ENCODE peak calls at places on chromosomes 2 and 18, in four cellular contexts. T is fibroblast of lung, N is H9, J is endothelial cell of umbilical vein. X is an unnamed sample.

GRCh38 chr2:17672583-17673317 is 80.9 kb downstream of the SMC6 start:
- DNase-seq in T (peak), J (no peak), N (no peak), X (no peak)

GRCh38 chr2:10374362-10374943 is 71.7 kb downstream of the HPCAL1 start:
- DNase-seq in N (peak), J (no peak), T (no peak), X (no peak)

GRCh38 chr2:45191972-45192371 is 182.7 kb upstream of the SIX2 start:
- DNase-seq in J (no peak), T (peak), N (no peak), X (no peak)

GRCh38 chr2:9665903-9666302 is 35.1 kb upstream of the YWHAQ start:
- DNase-seq in J (no peak), N (no peak), T (peak), X (no peak)

GRCh38 chr2:11863513-11864328 is 117.3 kb downstream of the LPIN1 start:
- DNase-seq in N (peak), J (peak), T (peak), X (peak)

GRCh38 chr18:69538849-69539248 is 138.2 kb downstream of the DOK6 start:
- DNase-seq in T (no peak), N (no peak), J (no peak), X (no peak)

GRCh38 chr18:44799422-44800421 is 119.0 kb downstream of the SETBP1 start:
- DNase-seq in T (no peak), N (no peak), J (no peak), X (no peak)

GRCh38 chr2:127552336-127552735 is 16.9 kb downstream of the MYO7B start:
- DNase-seq in J (no peak), N (no peak), T (no peak), X (no peak)

GRCh38 chr2:172177581-172177980 is 74.9 kb upstream of the DLX2 start:
- DNase-seq in N (no peak), J (no peak), T (no peak), X (no peak)

GRCh38 chr2:113276906-113277425 is 1.8 kb downstream of the PAX8 start:
- DNase-seq in J (no peak), T (no peak), N (peak), X (no peak)

GRCh38 chr2:147511491-147511948 is 333.3 kb upstream of the ACVR2A start:
- DNase-seq in T (peak), J (no peak), N (no peak), X (peak)

GRCh38 chr2:238868616-238869292 is 20.9 kb downstream of the TWIST2 start:
- DNase-seq in N (no peak), J (no peak), T (peak), X (peak)

GRCh38 chr2:160379399-160379798 is 114.2 kb downstream of the RBMS1 start:
- DNase-seq in T (peak), J (no peak), N (no peak), X (no peak)

GRCh38 chr2:209663149-209663548 is 108.5 kb upstream of the UNC80 start:
- DNase-seq in T (peak), J (peak), N (no peak), X (no peak)

GRCh38 chr2:18630101-18630500 is 40.7 kb upstream of the NT5C1B start:
- DNase-seq in N (no peak), T (peak), J (no peak), X (no peak)

GRCh38 chr18:44602380-44602779 is 78.3 kb upstream of the SETBP1 start:
- DNase-seq in N (no peak), T (peak), J (no peak), X (no peak)

GRCh38 chr2:236250909-236251579 is 13.2 kb downstream of the ASB18 start:
- DNase-seq in N (no peak), T (no peak), J (peak), X (no peak)

GRCh38 chr2:67471681-67472080 is 74.5 kb downstream of the ETAA1 start:
- DNase-seq in N (no peak), T (peak), J (no peak), X (no peak)

GRCh38 chr2:150168596-150168995 is 318.9 kb downstream of the RND3 start:
- DNase-seq in J (no peak), T (peak), N (no peak), X (no peak)

GRCh38 chr18:22490429-22490846 is 72.7 kb upstream of the CTAGE1 start:
- DNase-seq in T (no peak), J (no peak), N (no peak), X (no peak)

GRCh38 chr2:159573294-159573693 is 43.1 kb downstream of the BAZ2B start:
- DNase-seq in N (no peak), J (no peak), T (no peak), X (no peak)

GRCh38 chr2:181949047-181949446 is 36.6 kb upstream of the PPP1R1C start:
- DNase-seq in N (no peak), T (peak), J (no peak), X (no peak)

GRCh38 chr2:575030-575727 is 102.0 kb downstream of the TMEM18 start:
- DNase-seq in J (no peak), T (no peak), N (no peak), X (no peak)

GRCh38 chr18:63736856-63737255 is 34.1 kb downstream of the SERPINB11 start:
- DNase-seq in T (peak), J (no peak), N (no peak), X (no peak)

GRCh38 chr2:168392031-168392430 is 64.0 kb upstream of the CERS6 start:
- DNase-seq in T (peak), J (no peak), N (no peak), X (no peak)

GRCh38 chr2:217835931-217836881 is 166.6 kb downstream of the TNS1 start:
- DNase-seq in N (peak), T (peak), J (no peak), X (peak)

GRCh38 chr18:21300616-21301200 is 58.7 kb downstream of the GREB1L start:
- DNase-seq in J (peak), N (no peak), T (no peak), X (no peak)

GRCh38 chr18:21303445-21303844 is 61.4 kb downstream of the GREB1L start:
- DNase-seq in J (no peak), T (no peak), N (no peak), X (no peak)

GRCh38 chr18:21303913-21304312 is 61.9 kb downstream of the GREB1L start:
- DNase-seq in N (no peak), T (peak), J (no peak), X (no peak)

GRCh38 chr18:21298351-21298750 is 56.3 kb downstream of the GREB1L start:
- DNase-seq in T (peak), N (no peak), J (no peak), X (no peak)

DNA sequence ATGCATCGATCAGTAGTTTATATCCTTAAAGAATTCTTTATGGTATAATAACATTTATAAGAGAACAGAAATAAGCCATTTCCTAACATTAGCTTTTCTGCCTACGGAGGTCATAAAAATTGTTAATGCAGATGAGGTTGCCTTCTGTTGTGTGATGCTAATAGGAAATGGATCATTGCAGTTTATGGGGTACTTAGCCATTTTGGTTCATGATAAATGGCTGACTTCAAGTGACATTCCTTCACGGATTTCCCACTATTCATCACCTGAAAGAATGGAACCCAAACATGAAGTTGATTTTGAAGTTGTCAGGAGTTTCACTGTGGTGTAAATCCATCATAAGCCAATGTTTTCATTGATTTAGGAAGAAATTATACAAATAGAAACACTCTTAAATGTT is 58.0 kb downstream of the GREB1L start:
- DNase-seq in J (no peak), T (no peak), N (no peak), X (no peak)
- H3K9ac ChIP-seq in J (no peak), T (no peak), N (no peak), X (no peak)

DNA sequence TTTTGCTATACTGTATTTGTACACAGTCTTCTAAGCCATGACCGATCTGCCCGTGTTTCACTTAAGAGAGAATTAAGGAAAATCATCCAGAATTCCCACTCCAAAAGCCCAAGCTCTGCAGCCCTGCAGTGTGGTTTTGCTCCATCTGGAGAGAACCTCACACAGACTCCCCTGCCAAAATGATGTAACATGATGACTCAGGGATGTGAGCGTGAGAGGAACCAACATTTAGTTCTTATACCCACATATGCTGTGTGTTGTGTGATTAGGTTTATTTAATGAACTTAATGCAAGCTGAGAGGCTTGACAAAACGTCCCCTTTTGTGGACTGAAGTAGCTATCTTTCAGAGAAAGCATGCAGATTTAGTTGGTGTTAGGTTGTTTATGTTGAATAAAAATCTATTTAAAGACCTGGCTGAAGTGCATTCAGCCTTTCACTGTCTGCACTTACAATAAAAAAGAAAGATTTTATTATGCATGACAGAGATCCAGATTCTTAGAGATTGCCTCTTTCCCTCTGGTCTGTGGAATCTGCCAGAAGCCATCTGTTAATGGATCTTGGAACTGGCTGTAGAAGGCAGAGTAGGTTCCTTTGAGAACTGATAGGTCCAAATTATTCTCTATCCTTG is 6.3 kb downstream of the RAB12 start:
- DNase-seq in N (no peak), J (peak), T (peak), X (no peak)
- H3K27ac ChIP-seq in N (peak), J (no peak), T (peak), X (no peak)

GRCh38 chr2:64367444-64367843 is 86.5 kb upstream of the LGALSL start:
- DNase-seq in J (no peak), T (no peak), N (no peak), X (no peak)

GRCh38 chr2:64363140-64363539 is 90.8 kb upstream of the LGALSL start:
- DNase-seq in J (no peak), T (no peak), N (no peak), X (no peak)

GRCh38 chr2:64362562-64363026 is 91.4 kb upstream of the LGALSL start:
- DNase-seq in N (no peak), J (no peak), T (no peak), X (no peak)

GRCh38 chr2:64361151-64361938 is 92.6 kb upstream of the LGALSL start:
- DNase-seq in N (no peak), T (no peak), J (no peak), X (no peak)

GRCh38 chr2:64363848-64364247 is 90.1 kb upstream of the LGALSL start:
- DNase-seq in N (peak), T (no peak), J (no peak), X (no peak)
- TF ChIP-seq CTCF in N (no peak), T (no peak), J (no peak), X (no peak)

GRCh38 chr2:207504513-207505171 is 25.1 kb upstream of the CREB1 start:
- DNase-seq in J (no peak), T (peak), N (no peak), X (no peak)
- H3K9ac ChIP-seq in J (no peak), T (no peak), N (no peak), X (no peak)

GRCh38 chr18:334575-335132 is 66.8 kb upstream of the THOC1 start:
- DNase-seq in T (no peak), N (no peak), J (no peak), X (peak)

GRCh38 chr18:335741-336140 is 67.9 kb upstream of the THOC1 start:
- DNase-seq in J (peak), N (no peak), T (no peak), X (no peak)

GRCh38 chr18:331231-331771 is 63.5 kb upstream of the THOC1 start:
- DNase-seq in T (peak), N (no peak), J (no peak), X (no peak)

GRCh38 chr18:332007-332406 is 64.2 kb upstream of the THOC1 start:
- DNase-seq in T (no peak), J (peak), N (no peak), X (no peak)

GRCh38 chr18:332721-333513 is 65.1 kb upstream of the THOC1 start:
- DNase-seq in J (no peak), T (peak), N (no peak), X (peak)
- H3K27ac ChIP-seq in J (no peak), T (peak), N (no peak), X (no peak)

GRCh38 chr2:48530033-48530804 is at the start of gene STON1:
- DNase-seq in T (peak), J (peak), N (peak), X (peak)
- TF ChIP-seq CTCF in T (no peak), J (no peak), N (no peak), X (no peak)

X was measured in kidney.